ENCODE peak calls at places on chromosomes 13 and 19, in nine cellular contexts. One of them, this sample, is unnamed.

GRCh38 chr13:27549406-27549981 is 70.8 kb downstream of the LNX2 start:
- DNase-seq in AG10803: no peak
- DNase-seq in left ventricle myocardium inferior: no peak
- DNase-seq in neuronal stem cell: no peak
- DNase-seq in cardiac fibroblast: peak
- DNase-seq in brain microvascular endothelial cell: no peak
- DNase-seq in psoas muscle: no peak
- DNase-seq in CD8-positive, alpha-beta T cell: no peak
- DNase-seq in ascending aorta: no peak
- DNase-seq in this sample: no peak

GRCh38 chr19:16200038-16200775 is 2.5 kb downstream of the AP1M1 start:
- DNase-seq in AG10803: peak
- DNase-seq in left ventricle myocardium inferior: no peak
- DNase-seq in neuronal stem cell: no peak
- DNase-seq in cardiac fibroblast: peak
- DNase-seq in brain microvascular endothelial cell: no peak
- DNase-seq in psoas muscle: peak
- DNase-seq in CD8-positive, alpha-beta T cell: no peak
- DNase-seq in ascending aorta: no peak
- DNase-seq in this sample: no peak

GRCh38 chr19:41325947-41326706 is 16.2 kb downstream of the CCDC97 start:
- DNase-seq in AG10803: peak
- DNase-seq in left ventricle myocardium inferior: no peak
- DNase-seq in neuronal stem cell: no peak
- DNase-seq in cardiac fibroblast: peak
- DNase-seq in brain microvascular endothelial cell: peak
- DNase-seq in psoas muscle: no peak
- DNase-seq in CD8-positive, alpha-beta T cell: no peak
- DNase-seq in ascending aorta: no peak
- DNase-seq in this sample: peak

GRCh38 chr13:91240341-91240740 is 107.1 kb upstream of the MIR17HG start:
- DNase-seq in AG10803: no peak
- DNase-seq in left ventricle myocardium inferior: no peak
- DNase-seq in neuronal stem cell: no peak
- DNase-seq in cardiac fibroblast: no peak
- DNase-seq in brain microvascular endothelial cell: no peak
- DNase-seq in psoas muscle: no peak
- DNase-seq in CD8-positive, alpha-beta T cell: no peak
- DNase-seq in ascending aorta: no peak
- DNase-seq in this sample: no peak

GRCh38 chr13:93413972-93414717 is 187.5 kb downstream of the GPC6 start:
- DNase-seq in AG10803: no peak
- DNase-seq in left ventricle myocardium inferior: no peak
- DNase-seq in neuronal stem cell: no peak
- DNase-seq in cardiac fibroblast: peak
- DNase-seq in brain microvascular endothelial cell: peak
- DNase-seq in psoas muscle: no peak
- DNase-seq in CD8-positive, alpha-beta T cell: no peak
- DNase-seq in ascending aorta: no peak
- DNase-seq in this sample: peak

GRCh38 chr19:38351865-38352395 is 16.3 kb downstream of the CATSPERG start:
- DNase-seq in AG10803: no peak
- DNase-seq in left ventricle myocardium inferior: no peak
- DNase-seq in neuronal stem cell: no peak
- DNase-seq in cardiac fibroblast: no peak
- DNase-seq in brain microvascular endothelial cell: no peak
- DNase-seq in psoas muscle: no peak
- DNase-seq in CD8-positive, alpha-beta T cell: no peak
- DNase-seq in ascending aorta: no peak
- DNase-seq in this sample: no peak

GRCh38 chr19:14003279-14004051 is 2.7 kb downstream of the RFX1 start:
- DNase-seq in AG10803: peak
- DNase-seq in left ventricle myocardium inferior: peak
- DNase-seq in neuronal stem cell: no peak
- DNase-seq in cardiac fibroblast: no peak
- DNase-seq in brain microvascular endothelial cell: no peak
- DNase-seq in psoas muscle: peak
- DNase-seq in CD8-positive, alpha-beta T cell: no peak
- DNase-seq in ascending aorta: no peak
- DNase-seq in this sample: no peak

GRCh38 chr13:37306778-37307544 is 201.5 kb upstream of the CSNK1A1L start:
- DNase-seq in AG10803: peak
- DNase-seq in left ventricle myocardium inferior: no peak
- DNase-seq in neuronal stem cell: no peak
- DNase-seq in cardiac fibroblast: peak
- DNase-seq in brain microvascular endothelial cell: peak
- DNase-seq in psoas muscle: no peak
- DNase-seq in CD8-positive, alpha-beta T cell: no peak
- DNase-seq in ascending aorta: no peak
- DNase-seq in this sample: peak

GRCh38 chr19:40921005-40921897 is 39.2 kb upstream of the CYP2A7 start:
- DNase-seq in AG10803: no peak
- DNase-seq in left ventricle myocardium inferior: no peak
- DNase-seq in neuronal stem cell: no peak
- DNase-seq in cardiac fibroblast: no peak
- DNase-seq in brain microvascular endothelial cell: no peak
- DNase-seq in psoas muscle: no peak
- DNase-seq in CD8-positive, alpha-beta T cell: no peak
- DNase-seq in ascending aorta: no peak
- DNase-seq in this sample: no peak

DNA sequence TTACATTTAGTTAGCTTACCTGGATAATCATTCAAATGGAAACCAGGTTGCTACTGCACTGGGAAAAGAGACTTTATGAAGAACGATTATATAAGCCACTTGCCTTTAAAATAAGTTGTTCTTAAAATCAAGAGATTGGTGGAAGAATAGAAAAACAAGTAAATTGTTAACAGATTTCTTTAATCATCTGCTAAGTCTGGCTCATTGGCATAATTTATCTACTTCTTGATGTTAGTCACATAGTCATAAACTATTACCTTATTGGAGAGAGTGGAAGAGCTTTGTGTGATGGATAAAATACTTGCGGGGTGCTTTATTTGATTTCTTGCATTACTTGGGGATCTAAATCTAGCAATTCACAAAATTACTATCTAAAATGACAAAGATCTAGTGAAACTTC is 6.8 kb downstream of the LSM14A start:
- DNase-seq in AG10803: peak
- DNase-seq in left ventricle myocardium inferior: no peak
- DNase-seq in neuronal stem cell: no peak
- DNase-seq in cardiac fibroblast: no peak
- DNase-seq in brain microvascular endothelial cell: no peak
- DNase-seq in psoas muscle: no peak
- DNase-seq in CD8-positive, alpha-beta T cell: no peak
- DNase-seq in ascending aorta: no peak
- DNase-seq in this sample: no peak
- H3K4me3 ChIP-seq in AG10803: no peak
- H3K4me3 ChIP-seq in left ventricle myocardium inferior: no peak
- H3K4me3 ChIP-seq in neuronal stem cell: no peak
- H3K4me3 ChIP-seq in cardiac fibroblast: no peak
- H3K4me3 ChIP-seq in brain microvascular endothelial cell: no peak
- H3K4me3 ChIP-seq in psoas muscle: no peak
- H3K4me3 ChIP-seq in CD8-positive, alpha-beta T cell: no peak
- H3K4me3 ChIP-seq in ascending aorta: no peak
- H3K4me3 ChIP-seq in this sample: no peak

GRCh38 chr19:48967346-48968178 is 2.5 kb downstream of the FTL start:
- DNase-seq in AG10803: peak
- DNase-seq in left ventricle myocardium inferior: peak
- DNase-seq in neuronal stem cell: no peak
- DNase-seq in cardiac fibroblast: peak
- DNase-seq in brain microvascular endothelial cell: no peak
- DNase-seq in psoas muscle: peak
- DNase-seq in CD8-positive, alpha-beta T cell: no peak
- DNase-seq in ascending aorta: no peak
- DNase-seq in this sample: peak
- H3K4me3 ChIP-seq in AG10803: peak
- H3K4me3 ChIP-seq in left ventricle myocardium inferior: peak
- H3K4me3 ChIP-seq in neuronal stem cell: no peak
- H3K4me3 ChIP-seq in cardiac fibroblast: peak
- H3K4me3 ChIP-seq in brain microvascular endothelial cell: no peak
- H3K4me3 ChIP-seq in psoas muscle: peak
- H3K4me3 ChIP-seq in CD8-positive, alpha-beta T cell: no peak
- H3K4me3 ChIP-seq in ascending aorta: peak
- H3K4me3 ChIP-seq in this sample: peak

DNA sequence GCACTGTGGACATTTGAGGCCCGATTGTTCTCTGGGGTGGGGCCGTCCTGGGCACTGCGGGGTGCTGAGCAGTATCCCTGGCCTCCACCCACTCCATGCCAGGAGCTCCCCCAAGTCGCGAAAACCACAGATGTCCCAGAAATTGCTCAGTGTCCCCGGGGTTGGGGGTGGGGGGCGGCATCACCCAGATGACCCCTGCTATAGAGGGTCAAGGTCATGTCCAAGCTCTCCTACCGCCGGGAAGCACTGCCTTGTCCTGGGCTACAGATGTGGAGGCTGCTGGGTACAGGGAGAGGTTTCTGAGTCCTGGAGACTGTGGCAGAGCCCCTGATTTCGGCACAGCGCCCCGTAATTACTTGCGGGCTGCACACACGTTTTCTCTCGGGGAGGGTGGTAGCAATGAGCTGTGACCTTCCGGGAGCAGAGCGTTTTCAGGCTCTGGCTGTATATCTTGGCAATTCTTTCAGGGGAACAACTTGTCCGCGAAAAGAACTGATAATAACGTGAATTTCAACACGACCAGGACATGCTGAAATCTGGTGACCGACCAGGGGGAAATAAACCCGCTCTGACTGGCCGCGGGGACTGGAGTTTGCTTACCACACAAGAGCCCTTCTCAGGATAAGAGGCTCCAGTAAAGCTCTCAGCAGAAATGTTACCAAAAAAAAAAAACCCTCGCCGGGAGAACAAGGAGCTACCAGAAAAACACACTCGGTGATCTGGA is 68.1 kb downstream of the GNG7 start:
- DNase-seq in AG10803: no peak
- DNase-seq in left ventricle myocardium inferior: peak
- DNase-seq in neuronal stem cell: no peak
- DNase-seq in cardiac fibroblast: peak
- DNase-seq in brain microvascular endothelial cell: no peak
- DNase-seq in psoas muscle: no peak
- DNase-seq in CD8-positive, alpha-beta T cell: no peak
- DNase-seq in ascending aorta: no peak
- DNase-seq in this sample: peak
- H3K4me3 ChIP-seq in AG10803: no peak
- H3K4me3 ChIP-seq in left ventricle myocardium inferior: peak
- H3K4me3 ChIP-seq in neuronal stem cell: no peak
- H3K4me3 ChIP-seq in cardiac fibroblast: no peak
- H3K4me3 ChIP-seq in brain microvascular endothelial cell: no peak
- H3K4me3 ChIP-seq in psoas muscle: no peak
- H3K4me3 ChIP-seq in CD8-positive, alpha-beta T cell: no peak
- H3K4me3 ChIP-seq in ascending aorta: no peak
- H3K4me3 ChIP-seq in this sample: no peak

DNA sequence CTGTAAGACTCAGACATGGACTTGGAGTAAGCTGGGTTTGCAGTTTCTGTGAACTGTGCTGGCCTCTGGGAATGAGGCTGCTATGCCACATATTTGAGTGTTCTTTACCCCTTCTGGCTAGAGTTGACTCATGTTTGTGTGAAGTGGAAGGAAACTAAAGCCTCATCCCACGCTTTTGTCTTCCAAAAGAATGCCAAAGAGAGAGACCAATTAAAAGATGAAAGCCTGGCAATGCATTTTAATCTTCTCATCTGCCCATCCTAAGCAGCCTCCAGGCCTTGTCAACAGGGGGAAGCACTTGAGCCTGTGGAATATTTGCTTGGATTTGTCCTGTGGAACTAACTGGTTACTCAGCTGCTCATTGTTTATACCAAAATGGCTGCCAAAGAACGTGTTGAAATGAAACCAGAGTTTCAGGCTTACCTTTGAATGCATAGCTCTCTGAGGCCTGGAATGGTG is 49.1 kb downstream of the LMO7 start:
- DNase-seq in AG10803: peak
- DNase-seq in left ventricle myocardium inferior: no peak
- DNase-seq in neuronal stem cell: peak
- DNase-seq in cardiac fibroblast: peak
- DNase-seq in brain microvascular endothelial cell: peak
- DNase-seq in psoas muscle: no peak
- DNase-seq in CD8-positive, alpha-beta T cell: no peak
- DNase-seq in ascending aorta: no peak
- DNase-seq in this sample: peak
- H3K4me3 ChIP-seq in AG10803: no peak
- H3K4me3 ChIP-seq in left ventricle myocardium inferior: no peak
- H3K4me3 ChIP-seq in neuronal stem cell: no peak
- H3K4me3 ChIP-seq in cardiac fibroblast: no peak
- H3K4me3 ChIP-seq in brain microvascular endothelial cell: no peak
- H3K4me3 ChIP-seq in psoas muscle: no peak
- H3K4me3 ChIP-seq in CD8-positive, alpha-beta T cell: no peak
- H3K4me3 ChIP-seq in ascending aorta: no peak
- H3K4me3 ChIP-seq in this sample: no peak

GRCh38 chr19:18501351-18501750 is 20.5 kb downstream of the ELL start:
- DNase-seq in AG10803: no peak
- DNase-seq in left ventricle myocardium inferior: no peak
- DNase-seq in neuronal stem cell: no peak
- DNase-seq in cardiac fibroblast: no peak
- DNase-seq in brain microvascular endothelial cell: no peak
- DNase-seq in psoas muscle: no peak
- DNase-seq in CD8-positive, alpha-beta T cell: no peak
- DNase-seq in ascending aorta: no peak
- DNase-seq in this sample: no peak

GRCh38 chr19:18501832-18502231 is 20.0 kb downstream of the ELL start:
- DNase-seq in AG10803: no peak
- DNase-seq in left ventricle myocardium inferior: peak
- DNase-seq in neuronal stem cell: no peak
- DNase-seq in cardiac fibroblast: no peak
- DNase-seq in brain microvascular endothelial cell: no peak
- DNase-seq in psoas muscle: peak
- DNase-seq in CD8-positive, alpha-beta T cell: no peak
- DNase-seq in ascending aorta: no peak
- DNase-seq in this sample: no peak

GRCh38 chr19:18502236-18502632 is 19.6 kb downstream of the ELL start:
- DNase-seq in AG10803: no peak
- DNase-seq in left ventricle myocardium inferior: no peak
- DNase-seq in neuronal stem cell: no peak
- DNase-seq in cardiac fibroblast: no peak
- DNase-seq in brain microvascular endothelial cell: no peak
- DNase-seq in psoas muscle: no peak
- DNase-seq in CD8-positive, alpha-beta T cell: no peak
- DNase-seq in ascending aorta: no peak
- DNase-seq in this sample: no peak

GRCh38 chr19:18503337-18503970 is 18.4 kb downstream of the ELL start:
- DNase-seq in AG10803: no peak
- DNase-seq in left ventricle myocardium inferior: no peak
- DNase-seq in neuronal stem cell: no peak
- DNase-seq in cardiac fibroblast: no peak
- DNase-seq in brain microvascular endothelial cell: no peak
- DNase-seq in psoas muscle: peak
- DNase-seq in CD8-positive, alpha-beta T cell: no peak
- DNase-seq in ascending aorta: no peak
- DNase-seq in this sample: no peak

DNA sequence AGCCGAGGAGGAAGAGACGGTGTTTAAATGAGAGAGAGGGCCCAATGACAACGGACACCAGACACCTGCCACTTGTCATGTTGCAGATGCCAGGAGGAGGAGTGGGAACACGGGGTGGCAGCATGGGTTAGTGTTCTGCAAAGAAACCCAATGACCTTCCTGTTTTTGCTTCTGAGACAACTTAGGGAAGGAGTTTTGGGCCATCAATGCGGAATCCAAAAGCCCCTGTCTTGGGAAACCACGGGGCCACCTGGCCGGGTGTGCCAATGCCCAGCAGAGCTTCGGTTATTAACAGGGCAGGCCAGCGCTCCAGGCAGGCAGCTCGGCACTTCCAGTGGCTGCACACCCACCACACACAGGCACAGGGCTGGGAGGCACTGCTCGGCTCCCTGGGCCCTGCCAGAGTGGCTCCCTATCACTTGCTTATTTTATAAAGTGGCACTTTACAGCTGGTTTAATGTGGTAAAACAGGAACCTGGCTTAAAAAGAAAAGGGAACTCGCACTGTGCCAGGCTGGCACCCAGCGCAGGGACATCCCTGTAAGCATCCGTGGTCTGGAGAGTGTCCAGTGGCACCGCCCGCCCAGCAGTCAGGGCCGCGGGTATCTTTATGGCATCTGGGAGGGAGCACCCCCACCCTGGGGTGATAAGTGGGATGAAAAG is 19.1 kb downstream of the ELL start:
- DNase-seq in AG10803: no peak
- DNase-seq in left ventricle myocardium inferior: peak
- DNase-seq in neuronal stem cell: no peak
- DNase-seq in cardiac fibroblast: no peak
- DNase-seq in brain microvascular endothelial cell: no peak
- DNase-seq in psoas muscle: peak
- DNase-seq in CD8-positive, alpha-beta T cell: no peak
- DNase-seq in ascending aorta: no peak
- DNase-seq in this sample: no peak
- H3K4me3 ChIP-seq in AG10803: no peak
- H3K4me3 ChIP-seq in left ventricle myocardium inferior: no peak
- H3K4me3 ChIP-seq in neuronal stem cell: no peak
- H3K4me3 ChIP-seq in cardiac fibroblast: no peak
- H3K4me3 ChIP-seq in brain microvascular endothelial cell: no peak
- H3K4me3 ChIP-seq in psoas muscle: no peak
- H3K4me3 ChIP-seq in CD8-positive, alpha-beta T cell: no peak
- H3K4me3 ChIP-seq in ascending aorta: no peak
- H3K4me3 ChIP-seq in this sample: no peak

This sample was measured in fibroblast of lung.